ENCODE peak calls at places on chromosomes 5 and 9, in five cellular contexts. G is PC-3; B is CD8-positive, alpha-beta memory T cell; P is Jurkat, Clone E6-1; V is cardiac muscle cell. S is an unnamed sample.

GRCh38 chr9:89189215-89189614 is 10.6 kb upstream of the SHC3 start:
- DNase-seq in V (no peak), P (no peak), B (no peak), G (peak; percentile 9), S (no peak)

GRCh38 chr5:133229931-133230664 is 178.3 kb downstream of the HSPA4 start:
- DNase-seq in G (peak; percentile 38), P (no peak), V (no peak), B (no peak), S (no peak)

GRCh38 chr5:141889282-141889871 is 11.2 kb upstream of the PCDH1 start:
- DNase-seq in V (peak; percentile 32), B (no peak), P (no peak), G (peak; percentile 35), S (no peak)

GRCh38 chr9:96484521-96484931 is 34.6 kb downstream of the HABP4 start:
- DNase-seq in V (no peak), G (no peak), B (no peak), P (no peak), S (no peak)

GRCh38 chr5:9207820-9208418 is 338.0 kb downstream of the SEMA5A start:
- DNase-seq in B (no peak), V (peak; percentile 78), G (peak; percentile 90), P (peak; percentile 54), S (no peak)

GRCh38 chr5:173689171-173689676 is 72.8 kb upstream of the BOD1 start:
- DNase-seq in G (no peak), P (no peak), B (no peak), V (peak; percentile 30), S (no peak)

GRCh38 chr9:68872026-68872501 is 141.8 kb downstream of the PRKACG start:
- DNase-seq in V (no peak), P (no peak), B (no peak), G (no peak), S (no peak)

GRCh38 chr5:147341382-147341781 is 106.6 kb downstream of the STK32A start:
- DNase-seq in P (no peak), G (no peak), B (no peak), V (no peak), S (no peak)

GRCh38 chr5:55706230-55706629 is 5.9 kb downstream of the SLC38A9 start:
- DNase-seq in V (no peak), P (no peak), G (no peak), B (no peak), S (no peak)

GRCh38 chr5:138998521-138998920 is 123.4 kb upstream of the LRRTM2 start:
- DNase-seq in V (no peak), G (no peak), P (no peak), B (no peak), S (no peak)

GRCh38 chr9:124559871-124560270 is 52.7 kb upstream of the NR5A1 start:
- DNase-seq in P (no peak), G (peak; percentile 85), V (peak; percentile 40), B (no peak), S (no peak)

GRCh38 chr9:2340046-2340760 is 281.4 kb upstream of the VLDLR start:
- DNase-seq in V (no peak), B (no peak), P (no peak), G (no peak), S (no peak)

GRCh38 chr5:107430077-107430625 is 240.6 kb downstream of the EFNA5 start:
- DNase-seq in G (peak; percentile 4), V (peak; percentile 30), P (no peak), B (no peak), S (no peak)

GRCh38 chr5:150779397-150780179 is 1.0 kb downstream of the SMIM3 start:
- DNase-seq in P (peak; percentile 90), G (no peak), V (peak; percentile 31), B (no peak), S (no peak)

GRCh38 chr9:134730011-134730760 is 88.6 kb downstream of the COL5A1 start:
- DNase-seq in G (no peak), P (no peak), V (peak; percentile 50), B (no peak), S (no peak)

GRCh38 chr9:68560131-68560844 is 19.6 kb upstream of the TMEM252 start:
- DNase-seq in V (peak; percentile 97), B (peak; percentile 7), G (peak; percentile 36), P (peak; percentile 32), S (peak; percentile 19)

GRCh38 chr5:53783624-53784228 is 223.3 kb downstream of the NDUFS4 start:
- DNase-seq in G (no peak), B (no peak), P (no peak), V (no peak), S (no peak)

GRCh38 chr5:150485770-150486401 is 22.0 kb upstream of the NDST1 start:
- DNase-seq in V (peak; percentile 64), P (no peak), B (peak; percentile 14), G (peak; percentile 43), S (no peak)

DNA sequence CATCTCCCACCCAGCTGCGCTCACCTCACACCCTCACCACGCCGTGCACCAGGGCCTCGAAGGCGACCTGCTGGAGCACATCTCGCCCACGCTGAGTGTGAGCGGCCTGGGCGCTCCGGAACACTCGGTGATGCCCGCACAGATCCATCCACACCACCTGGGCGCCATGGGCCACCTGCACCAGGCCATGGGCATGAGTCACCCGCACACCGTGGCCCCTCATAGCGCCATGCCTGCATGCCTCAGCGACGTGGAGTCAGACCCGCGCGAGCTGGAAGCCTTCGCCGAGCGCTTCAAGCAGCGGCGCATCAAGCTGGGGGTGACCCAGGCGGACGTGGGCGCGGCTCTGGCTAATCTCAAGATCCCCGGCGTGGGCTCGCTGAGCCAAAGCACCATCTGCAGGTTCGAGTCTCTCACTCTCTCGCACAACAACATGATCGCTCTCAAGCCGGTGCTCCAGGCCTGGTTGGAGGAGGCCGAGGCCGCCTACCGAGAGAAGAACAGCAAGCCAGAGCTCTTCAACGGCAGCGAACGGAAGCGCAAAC is 1.1 kb downstream of the POU4F3 start:
- DNase-seq in B (no peak), V (no peak), G (no peak), P (no peak), S (no peak)
- H3K4me3 ChIP-seq in B (no peak overlapping the region), V (no peak overlapping the region), G (no peak overlapping the region), P (no peak overlapping the region), S (no peak overlapping the region)

DNA sequence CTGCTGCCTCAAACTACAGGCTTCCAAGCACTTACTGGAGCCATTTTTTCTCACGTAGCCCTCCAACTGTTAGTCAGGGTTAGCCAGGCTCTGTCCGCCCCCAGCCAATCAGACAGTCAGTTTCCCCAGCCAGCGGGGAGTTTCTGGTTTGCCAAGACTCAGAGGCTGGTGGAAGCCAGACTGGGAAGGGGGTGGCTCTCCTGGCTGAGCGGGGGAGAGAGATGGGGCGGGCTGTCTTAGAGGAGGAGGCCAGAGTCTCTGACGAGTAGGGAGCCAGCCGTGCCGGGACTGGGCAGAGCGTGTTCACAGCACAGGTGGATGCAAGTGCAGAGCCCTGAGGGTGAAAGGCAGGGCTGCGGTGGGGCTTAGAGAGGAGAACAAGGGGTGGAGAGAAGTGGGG is 15.3 kb downstream of the PROP1 start:
- DNase-seq in V (peak; percentile 7), P (no peak), B (no peak), G (no peak), S (no peak)
- H3K4me3 ChIP-seq in V (no peak overlapping the region), P (no peak overlapping the region), B (no peak overlapping the region), G (no peak overlapping the region), S (no peak overlapping the region)

GRCh38 chr5:82275267-82275664 is 2.9 kb downstream of the RPS23 start:
- DNase-seq in B (no peak), P (no peak), G (no peak), V (no peak), S (no peak)

GRCh38 chr5:82277987-82278710 is at the start of gene RPS23:
- DNase-seq in V (peak; percentile 95), G (peak; percentile 87), P (peak; percentile 92), B (peak; percentile 88), S (peak; percentile 93)

GRCh38 chr5:82278711-82279370 is 687 bp upstream of the RPS23 start:
- DNase-seq in V (no peak), P (no peak), B (no peak), G (no peak), S (no peak)

GRCh38 chr5:82276800-82277612 is 1.1 kb downstream of the RPS23 start:
- DNase-seq in G (no peak), P (no peak), B (no peak), V (no peak), S (no peak)

DNA sequence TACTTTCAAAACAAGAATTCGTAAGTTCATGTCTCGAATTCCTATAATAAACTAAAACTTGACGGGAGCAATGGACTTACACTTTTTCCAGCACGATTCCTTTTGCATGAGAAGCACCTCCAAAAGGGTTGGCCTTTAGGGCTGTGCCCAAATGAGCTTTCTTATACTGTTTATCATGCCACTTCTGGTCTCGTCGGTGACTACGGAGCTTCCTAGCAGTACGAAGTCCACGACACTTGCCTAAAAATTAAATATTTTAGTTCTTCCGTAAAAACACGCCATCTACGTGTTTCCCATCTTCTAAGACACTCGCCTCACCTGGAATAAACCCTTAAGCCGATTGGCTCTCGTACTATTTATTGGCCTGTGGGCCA is 554 bp downstream of the RPS23 start:
- DNase-seq in B (no peak), G (no peak), P (no peak), V (no peak), S (no peak)
- H3K4me3 ChIP-seq in B (peak overlapping the region; percentile 84), G (peak overlapping the region; percentile 100), P (peak overlapping the region; percentile 99), V (peak overlapping the region; percentile 82), S (peak overlapping the region; percentile 95)

GRCh38 chr9:16705121-16705604 is 165.3 kb downstream of the BNC2 start:
- DNase-seq in B (no peak), P (no peak), V (peak; percentile 97), G (peak; percentile 95), S (no peak)
- H3K4me3 ChIP-seq in B (no peak overlapping the region), P (no peak overlapping the region), V (no peak overlapping the region), G (peak overlapping the region; percentile 70), S (no peak overlapping the region)

GRCh38 chr5:19988447-19988846 is 447 bp upstream of the CDH18 start:
- DNase-seq in V (no peak), B (no peak), G (no peak), P (no peak), S (no peak)
- H3K4me3 ChIP-seq in V (no peak overlapping the region), B (no peak overlapping the region), G (peak overlapping the region; percentile 64), P (no peak overlapping the region), S (no peak overlapping the region)

GRCh38 chr5:131634666-131634995 is 398 bp downstream of the RAPGEF6 start:
- DNase-seq in B (no peak), P (peak; percentile 67), V (peak; percentile 48), G (peak; percentile 45), S (peak; percentile 78)
- H3K4me3 ChIP-seq in B (peak overlapping the region; percentile 74), P (peak overlapping the region; percentile 97), V (peak overlapping the region; percentile 67), G (peak overlapping the region; percentile 77), S (peak overlapping the region; percentile 96)

GRCh38 chr9:126150411-126151030 is 176.1 kb upstream of the MVB12B start:
- DNase-seq in V (no peak), P (no peak), B (no peak), G (no peak), S (no peak)

GRCh38 chr9:126152622-126153362 is 173.8 kb upstream of the MVB12B start:
- DNase-seq in P (no peak), B (no peak), V (no peak), G (no peak), S (no peak)

GRCh38 chr9:126151031-126151670 is 175.5 kb upstream of the MVB12B start:
- DNase-seq in G (no peak), P (no peak), V (peak; percentile 6), B (no peak), S (no peak)

GRCh38 chr9:126153382-126153781 is 173.2 kb upstream of the MVB12B start:
- DNase-seq in V (no peak), G (no peak), P (no peak), B (no peak), S (no peak)

GRCh38 chr9:126151671-126152050 is 175.0 kb upstream of the MVB12B start:
- DNase-seq in P (no peak), G (peak; percentile 21), B (no peak), V (peak; percentile 3), S (no peak)
- H3K4me3 ChIP-seq in P (no peak overlapping the region), G (no peak overlapping the region), B (no peak overlapping the region), V (no peak overlapping the region), S (no peak overlapping the region)